ENCODE peak calls at places on chromosome 19, in nine cellular contexts. One of them, this sample, is unnamed.

GRCh38 chr19:40229484-40229883 is 3.0 kb upstream of the CCNP start:
- DNase-seq in ovary: no peak
- DNase-seq in IMR-90: peak
- DNase-seq in adrenal gland: no peak
- DNase-seq in breast epithelium: no peak
- DNase-seq in H54: peak
- DNase-seq in suprapubic skin: no peak
- DNase-seq in lower leg skin: no peak
- DNase-seq in sigmoid colon: no peak
- DNase-seq in this sample: no peak

GRCh38 chr19:5003781-5004180 is 34.9 kb downstream of the KDM4B start:
- DNase-seq in ovary: no peak
- DNase-seq in IMR-90: no peak
- DNase-seq in adrenal gland: no peak
- DNase-seq in breast epithelium: no peak
- DNase-seq in H54: no peak
- DNase-seq in suprapubic skin: no peak
- DNase-seq in lower leg skin: no peak
- DNase-seq in sigmoid colon: no peak
- DNase-seq in this sample: no peak

GRCh38 chr19:33520844-33521479 is 629 bp downstream of the PEPD start:
- DNase-seq in ovary: no peak
- DNase-seq in IMR-90: no peak
- DNase-seq in adrenal gland: no peak
- DNase-seq in breast epithelium: no peak
- DNase-seq in H54: no peak
- DNase-seq in suprapubic skin: no peak
- DNase-seq in lower leg skin: no peak
- DNase-seq in sigmoid colon: no peak
- DNase-seq in this sample: no peak

GRCh38 chr19:15595069-15595468 is 19.9 kb upstream of the CYP4F8 start:
- DNase-seq in ovary: no peak
- DNase-seq in IMR-90: no peak
- DNase-seq in adrenal gland: no peak
- DNase-seq in breast epithelium: no peak
- DNase-seq in H54: no peak
- DNase-seq in suprapubic skin: no peak
- DNase-seq in lower leg skin: peak
- DNase-seq in sigmoid colon: no peak
- DNase-seq in this sample: no peak

GRCh38 chr19:47267350-47267759 is 7.3 kb upstream of the INAFM1 start:
- DNase-seq in ovary: no peak
- DNase-seq in IMR-90: no peak
- DNase-seq in adrenal gland: no peak
- DNase-seq in breast epithelium: no peak
- DNase-seq in H54: no peak
- DNase-seq in suprapubic skin: no peak
- DNase-seq in lower leg skin: no peak
- DNase-seq in sigmoid colon: no peak
- DNase-seq in this sample: peak

GRCh38 chr19:48169585-48169973 is 565 bp downstream of the LIG1 start:
- DNase-seq in ovary: peak
- DNase-seq in IMR-90: peak
- DNase-seq in adrenal gland: peak
- DNase-seq in breast epithelium: peak
- DNase-seq in H54: peak
- DNase-seq in suprapubic skin: peak
- DNase-seq in lower leg skin: peak
- DNase-seq in sigmoid colon: peak
- DNase-seq in this sample: peak

GRCh38 chr19:48495391-48495790 is 16.2 kb downstream of the LMTK3 start:
- DNase-seq in ovary: no peak
- DNase-seq in IMR-90: no peak
- DNase-seq in adrenal gland: no peak
- DNase-seq in breast epithelium: no peak
- DNase-seq in H54: no peak
- DNase-seq in suprapubic skin: no peak
- DNase-seq in lower leg skin: no peak
- DNase-seq in sigmoid colon: no peak
- DNase-seq in this sample: no peak

GRCh38 chr19:51709575-51709974 is 14.2 kb downstream of the HAS1 start:
- DNase-seq in ovary: no peak
- DNase-seq in IMR-90: no peak
- DNase-seq in adrenal gland: no peak
- DNase-seq in breast epithelium: no peak
- DNase-seq in H54: no peak
- DNase-seq in suprapubic skin: no peak
- DNase-seq in lower leg skin: no peak
- DNase-seq in sigmoid colon: no peak
- DNase-seq in this sample: no peak

GRCh38 chr19:47503823-47504145 is 11.1 kb downstream of the NAPA start:
- DNase-seq in ovary: no peak
- DNase-seq in IMR-90: no peak
- DNase-seq in adrenal gland: no peak
- DNase-seq in breast epithelium: no peak
- DNase-seq in H54: no peak
- DNase-seq in suprapubic skin: no peak
- DNase-seq in lower leg skin: no peak
- DNase-seq in sigmoid colon: no peak
- DNase-seq in this sample: no peak

GRCh38 chr19:16297575-16298178 is 26.9 kb upstream of the KLF2 start:
- DNase-seq in ovary: no peak
- DNase-seq in IMR-90: no peak
- DNase-seq in adrenal gland: no peak
- DNase-seq in breast epithelium: no peak
- DNase-seq in H54: no peak
- DNase-seq in suprapubic skin: no peak
- DNase-seq in lower leg skin: no peak
- DNase-seq in sigmoid colon: no peak
- DNase-seq in this sample: no peak

GRCh38 chr19:35011737-35012682 is 11.9 kb downstream of the GRAMD1A start:
- DNase-seq in ovary: no peak
- DNase-seq in IMR-90: no peak
- DNase-seq in adrenal gland: no peak
- DNase-seq in breast epithelium: no peak
- DNase-seq in H54: no peak
- DNase-seq in suprapubic skin: no peak
- DNase-seq in lower leg skin: no peak
- DNase-seq in sigmoid colon: peak
- DNase-seq in this sample: no peak

GRCh38 chr19:48372904-48373303 is 8.7 kb downstream of the SYNGR4 start:
- DNase-seq in ovary: no peak
- DNase-seq in IMR-90: no peak
- DNase-seq in adrenal gland: no peak
- DNase-seq in breast epithelium: no peak
- DNase-seq in H54: no peak
- DNase-seq in suprapubic skin: no peak
- DNase-seq in lower leg skin: no peak
- DNase-seq in sigmoid colon: no peak
- DNase-seq in this sample: peak

GRCh38 chr19:49347835-49348234 is 12.6 kb downstream of the CD37 start:
- DNase-seq in ovary: no peak
- DNase-seq in IMR-90: peak
- DNase-seq in adrenal gland: no peak
- DNase-seq in breast epithelium: no peak
- DNase-seq in H54: peak
- DNase-seq in suprapubic skin: no peak
- DNase-seq in lower leg skin: no peak
- DNase-seq in sigmoid colon: no peak
- DNase-seq in this sample: peak

GRCh38 chr19:18636969-18637629 is at the start of gene KLHL26:
- DNase-seq in ovary: no peak
- DNase-seq in IMR-90: no peak
- DNase-seq in adrenal gland: no peak
- DNase-seq in breast epithelium: no peak
- DNase-seq in H54: peak
- DNase-seq in suprapubic skin: no peak
- DNase-seq in lower leg skin: no peak
- DNase-seq in sigmoid colon: no peak
- DNase-seq in this sample: no peak
- TF ChIP-seq POLR2A in ovary: peak
- TF ChIP-seq POLR2A in IMR-90: peak
- TF ChIP-seq POLR2A in adrenal gland: peak
- TF ChIP-seq POLR2A in breast epithelium: no peak
- TF ChIP-seq POLR2A in H54: peak
- TF ChIP-seq POLR2A in suprapubic skin: no peak
- TF ChIP-seq POLR2A in lower leg skin: no peak
- TF ChIP-seq POLR2A in sigmoid colon: peak
- TF ChIP-seq POLR2A in this sample: peak

GRCh38 chr19:10691883-10692282 is 9.4 kb upstream of the QTRT1 start:
- DNase-seq in ovary: no peak
- DNase-seq in IMR-90: no peak
- DNase-seq in adrenal gland: no peak
- DNase-seq in breast epithelium: no peak
- DNase-seq in H54: no peak
- DNase-seq in suprapubic skin: no peak
- DNase-seq in lower leg skin: no peak
- DNase-seq in sigmoid colon: no peak
- DNase-seq in this sample: no peak

GRCh38 chr19:10690351-10690781 is 10.9 kb upstream of the QTRT1 start:
- DNase-seq in ovary: peak
- DNase-seq in IMR-90: peak
- DNase-seq in adrenal gland: no peak
- DNase-seq in breast epithelium: no peak
- DNase-seq in H54: no peak
- DNase-seq in suprapubic skin: no peak
- DNase-seq in lower leg skin: no peak
- DNase-seq in sigmoid colon: no peak
- DNase-seq in this sample: no peak

GRCh38 chr19:10691178-10691881 is 9.9 kb upstream of the QTRT1 start:
- DNase-seq in ovary: no peak
- DNase-seq in IMR-90: no peak
- DNase-seq in adrenal gland: no peak
- DNase-seq in breast epithelium: no peak
- DNase-seq in H54: no peak
- DNase-seq in suprapubic skin: no peak
- DNase-seq in lower leg skin: no peak
- DNase-seq in sigmoid colon: no peak
- DNase-seq in this sample: no peak

GRCh38 chr19:10694706-10695105 is 6.5 kb upstream of the QTRT1 start:
- DNase-seq in ovary: no peak
- DNase-seq in IMR-90: no peak
- DNase-seq in adrenal gland: no peak
- DNase-seq in breast epithelium: no peak
- DNase-seq in H54: no peak
- DNase-seq in suprapubic skin: no peak
- DNase-seq in lower leg skin: no peak
- DNase-seq in sigmoid colon: no peak
- DNase-seq in this sample: no peak

GRCh38 chr19:10692673-10693264 is 8.5 kb upstream of the QTRT1 start:
- DNase-seq in ovary: no peak
- DNase-seq in IMR-90: no peak
- DNase-seq in adrenal gland: no peak
- DNase-seq in breast epithelium: no peak
- DNase-seq in H54: no peak
- DNase-seq in suprapubic skin: no peak
- DNase-seq in lower leg skin: no peak
- DNase-seq in sigmoid colon: no peak
- DNase-seq in this sample: no peak
- TF ChIP-seq POLR2A in ovary: no peak
- TF ChIP-seq POLR2A in IMR-90: peak
- TF ChIP-seq POLR2A in adrenal gland: no peak
- TF ChIP-seq POLR2A in breast epithelium: no peak
- TF ChIP-seq POLR2A in H54: no peak
- TF ChIP-seq POLR2A in suprapubic skin: no peak
- TF ChIP-seq POLR2A in lower leg skin: no peak
- TF ChIP-seq POLR2A in sigmoid colon: no peak
- TF ChIP-seq POLR2A in this sample: no peak

DNA sequence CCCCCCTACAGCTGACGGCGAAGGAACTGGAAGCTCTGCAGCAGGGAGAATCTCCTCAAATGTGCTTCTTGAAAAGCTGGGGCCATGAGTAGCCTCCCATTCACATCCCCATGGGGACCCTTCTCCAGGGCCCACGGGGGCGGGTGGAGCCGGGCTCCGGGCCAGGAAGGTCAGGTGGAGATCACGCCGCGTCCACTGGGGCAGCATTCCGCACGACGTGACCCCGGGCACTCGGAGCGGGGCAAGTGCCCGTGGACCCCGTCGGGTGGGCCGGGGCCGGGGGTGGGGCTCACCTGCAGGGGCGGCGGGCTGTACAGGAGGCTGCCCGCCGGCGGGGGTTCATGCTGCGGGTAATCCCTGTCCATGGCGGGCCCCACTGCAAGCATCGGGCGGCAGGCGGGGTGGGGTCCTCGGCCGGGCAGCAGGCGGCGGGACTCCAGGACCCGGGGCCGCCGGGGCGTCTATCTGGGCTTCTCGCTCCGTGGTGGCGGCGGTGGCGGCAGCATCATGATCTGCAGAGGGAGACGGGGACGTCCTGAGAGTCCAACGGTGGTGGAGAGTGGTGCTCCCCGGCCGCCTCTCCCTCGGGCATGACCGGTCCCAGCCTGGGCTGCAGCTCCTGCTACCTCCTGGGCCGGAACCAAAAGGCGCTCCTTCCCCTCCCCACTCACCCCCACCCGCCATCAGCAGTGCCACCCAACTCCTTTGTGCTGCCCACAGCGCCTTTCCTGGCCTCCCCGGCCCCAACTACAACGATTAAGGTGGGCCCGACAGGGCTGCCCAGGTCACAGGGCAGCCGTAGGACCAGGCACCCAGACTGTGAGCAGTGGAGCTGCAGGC is 20.0 kb downstream of the SBNO2 start:
- DNase-seq in ovary: no peak
- DNase-seq in IMR-90: no peak
- DNase-seq in adrenal gland: no peak
- DNase-seq in breast epithelium: no peak
- DNase-seq in H54: no peak
- DNase-seq in suprapubic skin: no peak
- DNase-seq in lower leg skin: no peak
- DNase-seq in sigmoid colon: no peak
- DNase-seq in this sample: no peak
- TF ChIP-seq POLR2A in ovary: no peak
- TF ChIP-seq POLR2A in IMR-90: no peak
- TF ChIP-seq POLR2A in adrenal gland: no peak
- TF ChIP-seq POLR2A in breast epithelium: no peak
- TF ChIP-seq POLR2A in H54: no peak
- TF ChIP-seq POLR2A in suprapubic skin: no peak
- TF ChIP-seq POLR2A in lower leg skin: no peak
- TF ChIP-seq POLR2A in sigmoid colon: no peak
- TF ChIP-seq POLR2A in this sample: no peak

DNA sequence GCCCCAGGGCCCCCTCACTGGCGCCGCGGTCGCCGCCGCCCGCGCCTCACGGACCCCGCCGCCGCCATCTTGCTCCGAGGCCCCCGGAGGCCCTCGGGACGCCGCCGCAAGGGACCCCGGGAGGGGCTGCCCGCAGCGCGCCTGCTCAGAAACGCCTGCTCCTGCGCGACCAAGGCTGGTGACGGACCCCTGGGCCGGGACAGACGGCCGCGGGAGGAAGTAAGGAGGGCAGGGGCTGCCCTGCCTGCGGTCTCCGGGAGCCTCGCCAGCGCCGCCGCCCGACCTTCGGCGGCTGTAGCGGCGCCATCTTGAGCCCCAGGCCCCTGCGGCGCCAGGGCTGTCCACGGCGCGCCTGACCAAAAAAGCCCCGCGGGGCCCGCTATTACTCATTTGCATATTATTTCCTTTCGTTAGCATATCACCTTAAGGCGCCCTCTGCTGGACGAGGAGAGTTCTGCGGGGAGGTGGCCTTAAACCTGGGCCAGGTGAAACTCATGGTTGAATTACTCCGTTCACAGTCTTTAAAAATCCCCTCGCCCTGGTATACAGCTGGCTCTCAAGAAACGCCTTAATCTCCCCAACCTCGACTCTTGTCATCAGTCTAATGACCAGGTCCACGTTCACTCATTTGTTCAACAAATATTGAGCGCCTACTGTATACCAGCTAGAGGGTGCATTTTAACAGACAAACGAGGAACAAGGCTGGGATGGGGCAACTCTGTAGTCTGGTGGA is at the start of gene REXO1:
- DNase-seq in ovary: peak
- DNase-seq in IMR-90: peak
- DNase-seq in adrenal gland: peak
- DNase-seq in breast epithelium: peak
- DNase-seq in H54: peak
- DNase-seq in suprapubic skin: peak
- DNase-seq in lower leg skin: peak
- DNase-seq in sigmoid colon: peak
- DNase-seq in this sample: peak
- TF ChIP-seq POLR2A in ovary: peak
- TF ChIP-seq POLR2A in IMR-90: peak
- TF ChIP-seq POLR2A in adrenal gland: peak
- TF ChIP-seq POLR2A in breast epithelium: no peak
- TF ChIP-seq POLR2A in H54: peak
- TF ChIP-seq POLR2A in suprapubic skin: no peak
- TF ChIP-seq POLR2A in lower leg skin: no peak
- TF ChIP-seq POLR2A in sigmoid colon: no peak
- TF ChIP-seq POLR2A in this sample: peak

This sample was measured in body of pancreas.